ENCODE peak calls at places on chromosome 18, in four cellular contexts. One of them, this sample, is unnamed.

GRCh38 chr18:48727685-48728084 is 188.9 kb downstream of the CTIF start:
- DNase-seq in HEK293T: no peak
- DNase-seq in T1000: no peak
- DNase-seq in activated effector memory CD4-positive, alpha-beta T cell treated with anti-CD3 and anti-CD28 coated beads, Interleukin-2, amount 50 U/mL, for 16 hours: no peak
- DNase-seq in this sample: no peak

GRCh38 chr18:59562751-59563150 is 134.5 kb downstream of the CCBE1 start:
- DNase-seq in HEK293T: no peak
- DNase-seq in T1000: no peak
- DNase-seq in activated effector memory CD4-positive, alpha-beta T cell treated with anti-CD3 and anti-CD28 coated beads, Interleukin-2, amount 50 U/mL, for 16 hours: no peak
- DNase-seq in this sample: no peak

GRCh38 chr18:75475228-75475627 is 47.7 kb upstream of the SMIM21 start:
- DNase-seq in T1000: no peak
- DNase-seq in HEK293T: no peak
- DNase-seq in activated effector memory CD4-positive, alpha-beta T cell treated with anti-CD3 and anti-CD28 coated beads, Interleukin-2, amount 50 U/mL, for 16 hours: no peak
- DNase-seq in this sample: no peak

GRCh38 chr18:48875942-48876511 is 74.7 kb downstream of the SMAD7 start:
- DNase-seq in T1000: no peak
- DNase-seq in HEK293T: peak
- DNase-seq in activated effector memory CD4-positive, alpha-beta T cell treated with anti-CD3 and anti-CD28 coated beads, Interleukin-2, amount 50 U/mL, for 16 hours: no peak
- DNase-seq in this sample: peak

GRCh38 chr18:47983055-47983454 is 52.6 kb upstream of the SMAD2 start:
- DNase-seq in T1000: no peak
- DNase-seq in HEK293T: no peak
- DNase-seq in activated effector memory CD4-positive, alpha-beta T cell treated with anti-CD3 and anti-CD28 coated beads, Interleukin-2, amount 50 U/mL, for 16 hours: no peak
- DNase-seq in this sample: no peak

GRCh38 chr18:31819106-31819924 is 58.6 kb upstream of the SLC25A52 start:
- DNase-seq in activated effector memory CD4-positive, alpha-beta T cell treated with anti-CD3 and anti-CD28 coated beads, Interleukin-2, amount 50 U/mL, for 16 hours: no peak
- DNase-seq in HEK293T: peak
- DNase-seq in T1000: no peak
- DNase-seq in this sample: no peak

GRCh38 chr18:70165936-70166335 is 39.6 kb downstream of the RTTN start:
- DNase-seq in activated effector memory CD4-positive, alpha-beta T cell treated with anti-CD3 and anti-CD28 coated beads, Interleukin-2, amount 50 U/mL, for 16 hours: no peak
- DNase-seq in T1000: no peak
- DNase-seq in HEK293T: no peak
- DNase-seq in this sample: no peak

GRCh38 chr18:598053-598665 is 1.4 kb downstream of the CLUL1 start:
- DNase-seq in activated effector memory CD4-positive, alpha-beta T cell treated with anti-CD3 and anti-CD28 coated beads, Interleukin-2, amount 50 U/mL, for 16 hours: no peak
- DNase-seq in T1000: no peak
- DNase-seq in HEK293T: no peak
- DNase-seq in this sample: no peak

GRCh38 chr18:21741511-21742322 is 1.1 kb downstream of the MIB1 start:
- DNase-seq in T1000: no peak
- DNase-seq in activated effector memory CD4-positive, alpha-beta T cell treated with anti-CD3 and anti-CD28 coated beads, Interleukin-2, amount 50 U/mL, for 16 hours: peak
- DNase-seq in HEK293T: peak
- DNase-seq in this sample: peak

GRCh38 chr18:49813321-49814146 is at the start of gene ACAA2:
- DNase-seq in activated effector memory CD4-positive, alpha-beta T cell treated with anti-CD3 and anti-CD28 coated beads, Interleukin-2, amount 50 U/mL, for 16 hours: peak
- DNase-seq in T1000: peak
- DNase-seq in HEK293T: peak
- DNase-seq in this sample: peak

GRCh38 chr18:24659837-24660720 is 199.6 kb downstream of the HRH4 start:
- DNase-seq in HEK293T: no peak
- DNase-seq in activated effector memory CD4-positive, alpha-beta T cell treated with anti-CD3 and anti-CD28 coated beads, Interleukin-2, amount 50 U/mL, for 16 hours: peak
- DNase-seq in T1000: no peak
- DNase-seq in this sample: no peak

GRCh38 chr18:42586603-42587002 is 528.9 kb downstream of the RIT2 start:
- DNase-seq in T1000: no peak
- DNase-seq in activated effector memory CD4-positive, alpha-beta T cell treated with anti-CD3 and anti-CD28 coated beads, Interleukin-2, amount 50 U/mL, for 16 hours: no peak
- DNase-seq in HEK293T: no peak
- DNase-seq in this sample: no peak

GRCh38 chr18:51107594-51108305 is 77.7 kb downstream of the SMAD4 start:
- DNase-seq in activated effector memory CD4-positive, alpha-beta T cell treated with anti-CD3 and anti-CD28 coated beads, Interleukin-2, amount 50 U/mL, for 16 hours: no peak
- DNase-seq in HEK293T: no peak
- DNase-seq in T1000: no peak
- DNase-seq in this sample: no peak

GRCh38 chr18:22666411-22666940 is 248.8 kb upstream of the CTAGE1 start:
- DNase-seq in activated effector memory CD4-positive, alpha-beta T cell treated with anti-CD3 and anti-CD28 coated beads, Interleukin-2, amount 50 U/mL, for 16 hours: no peak
- DNase-seq in T1000: no peak
- DNase-seq in HEK293T: no peak
- DNase-seq in this sample: no peak

GRCh38 chr18:11411021-11411420 is 198.4 kb upstream of the SLC35G4 start:
- DNase-seq in T1000: no peak
- DNase-seq in HEK293T: no peak
- DNase-seq in activated effector memory CD4-positive, alpha-beta T cell treated with anti-CD3 and anti-CD28 coated beads, Interleukin-2, amount 50 U/mL, for 16 hours: no peak
- DNase-seq in this sample: no peak

GRCh38 chr18:47403949-47404348 is 152.5 kb upstream of the SKOR2 start:
- DNase-seq in activated effector memory CD4-positive, alpha-beta T cell treated with anti-CD3 and anti-CD28 coated beads, Interleukin-2, amount 50 U/mL, for 16 hours: no peak
- DNase-seq in T1000: no peak
- DNase-seq in HEK293T: no peak
- DNase-seq in this sample: no peak

GRCh38 chr18:70324897-70325296 is 36.1 kb downstream of the SOCS6 start:
- DNase-seq in HEK293T: no peak
- DNase-seq in T1000: no peak
- DNase-seq in activated effector memory CD4-positive, alpha-beta T cell treated with anti-CD3 and anti-CD28 coated beads, Interleukin-2, amount 50 U/mL, for 16 hours: no peak
- DNase-seq in this sample: no peak

GRCh38 chr18:58726671-58727070 is 55.4 kb downstream of the MALT1 start:
- DNase-seq in HEK293T: no peak
- DNase-seq in T1000: no peak
- DNase-seq in activated effector memory CD4-positive, alpha-beta T cell treated with anti-CD3 and anti-CD28 coated beads, Interleukin-2, amount 50 U/mL, for 16 hours: no peak
- DNase-seq in this sample: no peak

GRCh38 chr18:22346342-22346967 is 71.3 kb downstream of the CTAGE1 start:
- DNase-seq in activated effector memory CD4-positive, alpha-beta T cell treated with anti-CD3 and anti-CD28 coated beads, Interleukin-2, amount 50 U/mL, for 16 hours: no peak
- DNase-seq in HEK293T: no peak
- DNase-seq in T1000: no peak
- DNase-seq in this sample: no peak

GRCh38 chr18:50726960-50727589 is 92.7 kb downstream of the MRO start:
- DNase-seq in HEK293T: no peak
- DNase-seq in T1000: no peak
- DNase-seq in activated effector memory CD4-positive, alpha-beta T cell treated with anti-CD3 and anti-CD28 coated beads, Interleukin-2, amount 50 U/mL, for 16 hours: no peak
- DNase-seq in this sample: no peak

GRCh38 chr18:78559584-78559983 is 420.0 kb upstream of the SALL3 start:
- DNase-seq in T1000: no peak
- DNase-seq in HEK293T: no peak
- DNase-seq in activated effector memory CD4-positive, alpha-beta T cell treated with anti-CD3 and anti-CD28 coated beads, Interleukin-2, amount 50 U/mL, for 16 hours: no peak
- DNase-seq in this sample: no peak